ENCODE peak calls at places on chromosomes 6 and 20, in four cellular contexts. E is neural progenitor cell, L is testis, C is BJ. Z is an unnamed sample.

GRCh38 chr6:166156942-166157341 is 10.7 kb downstream of the TBXT start:
- DNase-seq in E (peak; percentile 44), L (no peak), C (no peak), Z (peak; percentile 63)

GRCh38 chr6:133705071-133705470 is 183.8 kb upstream of the TCF21 start:
- DNase-seq in E (no peak), C (peak; percentile 79), L (no peak), Z (no peak)

GRCh38 chr6:53310751-53311585 is 37.8 kb downstream of the ELOVL5 start:
- DNase-seq in E (no peak), L (no peak), C (no peak), Z (no peak)

GRCh38 chr6:10583509-10583908 is 62.4 kb downstream of the GCNT2 start:
- DNase-seq in C (no peak), L (no peak), E (peak; percentile 45), Z (no peak)

GRCh38 chr6:65706436-65706835 is 590 bp downstream of the EYS start:
- DNase-seq in C (no peak), E (no peak), L (no peak), Z (no peak)

GRCh38 chr6:115591973-115592486 is 468.7 kb downstream of the FRK start:
- DNase-seq in E (no peak), L (no peak), C (no peak), Z (no peak)

GRCh38 chr6:148682252-148682651 is 64.6 kb upstream of the UST start:
- DNase-seq in L (no peak), E (no peak), C (no peak), Z (peak; percentile 0)

GRCh38 chr20:571754-572331 is 28.3 kb upstream of the CSNK2A1 start:
- DNase-seq in C (no peak), L (peak; percentile 33), E (peak; percentile 65), Z (peak; percentile 81)

GRCh38 chr20:19427913-19428800 is 215.7 kb downstream of the SLC24A3 start:
- DNase-seq in E (no peak), L (no peak), C (no peak), Z (no peak)

DNA sequence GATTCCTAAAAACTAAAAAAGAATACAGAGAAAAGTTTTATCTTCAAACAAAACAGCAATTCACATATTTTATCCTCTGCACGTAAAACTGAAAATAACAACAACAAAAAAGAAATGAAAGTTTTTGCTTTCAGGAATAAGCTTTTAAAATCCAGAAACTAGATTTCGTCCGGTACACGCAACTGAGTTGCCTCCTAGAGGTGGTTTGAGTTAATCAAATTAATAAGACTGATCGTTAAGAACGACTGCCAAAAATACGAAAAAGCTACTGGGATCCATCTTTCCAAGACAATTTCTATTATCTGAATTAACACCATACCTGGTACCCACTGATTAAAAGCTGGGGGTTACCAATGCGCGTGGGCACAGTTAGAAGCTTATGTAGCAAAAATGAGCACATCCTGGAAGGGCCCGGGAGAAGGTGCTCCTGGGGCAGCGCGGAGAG is 679 bp downstream of the PDCD2 start:
- DNase-seq in E (no peak), C (no peak), L (no peak), Z (no peak)
- H3K4me3 ChIP-seq in E (peak overlapping the region; percentile 91), C (peak overlapping the region; percentile 97), L (peak overlapping the region; percentile 80), Z (peak overlapping the region; percentile 94)

GRCh38 chr6:125924169-125924568 is 32.4 kb upstream of the HINT3 start:
- DNase-seq in L (no peak), C (no peak), E (no peak), Z (no peak)

GRCh38 chr6:125922322-125922860 is 34.2 kb upstream of the HINT3 start:
- DNase-seq in L (no peak), C (no peak), E (no peak), Z (no peak)

GRCh38 chr6:125924697-125925358 is 31.7 kb upstream of the HINT3 start:
- DNase-seq in C (no peak), L (no peak), E (no peak), Z (no peak)

GRCh38 chr6:125926711-125927110 is 29.9 kb upstream of the HINT3 start:
- DNase-seq in L (no peak), E (no peak), C (no peak), Z (no peak)

DNA sequence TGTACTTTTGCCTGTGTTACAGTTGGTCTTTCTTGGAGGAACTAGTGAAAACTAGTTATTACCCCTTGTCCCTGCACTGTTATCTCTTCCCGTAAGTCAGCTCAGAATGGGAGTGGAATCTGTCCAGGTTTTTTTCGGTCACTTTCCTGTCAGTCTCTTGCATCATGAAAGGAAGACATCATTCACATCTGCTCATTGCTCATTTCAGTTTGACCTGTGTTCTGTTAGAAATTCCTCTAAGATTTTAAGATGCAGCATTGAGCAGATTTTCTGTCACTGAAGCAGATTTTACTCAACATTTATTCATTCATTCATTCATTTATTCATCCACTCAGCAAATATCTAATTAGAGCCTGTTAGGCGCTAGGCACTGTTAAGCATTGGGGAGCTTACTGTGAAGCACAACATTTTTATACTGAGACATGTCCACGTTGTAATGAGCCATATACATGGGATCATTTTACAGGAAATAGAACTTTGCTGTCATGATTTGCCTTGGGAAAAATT is 33.1 kb upstream of the HINT3 start:
- DNase-seq in L (no peak), C (no peak), E (no peak), Z (no peak)
- H3K36me3 ChIP-seq in L (no peaks in the 10 kb centered on the region), C (peaks cover 7% of the 10 kb centered on the region), E (no peaks in the 10 kb centered on the region), Z (no peaks in the 10 kb centered on the region)

DNA sequence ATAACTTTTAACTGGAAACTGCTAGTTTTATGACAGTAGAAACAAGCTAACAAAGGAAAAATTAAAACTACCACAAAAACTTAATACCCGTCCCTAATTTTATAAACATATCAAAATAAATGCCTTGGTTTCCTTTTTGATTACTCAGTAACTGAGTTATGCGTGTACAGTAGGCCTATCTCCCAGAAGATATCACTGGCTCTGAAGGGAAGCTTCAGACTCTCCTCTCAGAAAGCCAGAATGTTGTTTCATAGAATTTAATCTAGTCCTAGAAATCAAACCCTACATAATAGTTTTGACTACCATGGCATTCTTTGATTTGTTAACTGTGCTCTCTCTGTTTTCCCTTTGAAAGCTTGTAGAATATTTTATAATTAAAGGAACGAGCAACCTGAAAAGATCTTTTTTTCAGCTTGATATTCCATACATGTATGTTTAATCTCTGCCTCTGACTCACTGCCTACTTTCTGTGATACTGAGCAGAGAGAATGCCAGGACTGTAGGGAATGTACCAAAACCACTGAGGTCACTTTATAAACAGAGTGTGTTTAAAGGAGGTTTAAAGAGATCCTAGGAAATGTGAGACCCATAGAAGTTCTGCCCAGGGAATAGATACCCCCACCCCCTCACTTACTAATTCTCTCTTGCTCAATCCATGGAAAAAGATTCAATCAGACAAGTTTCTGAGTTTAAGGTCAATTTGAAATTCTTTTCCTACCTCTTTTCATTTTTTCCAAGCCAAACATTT is 311.5 kb downstream of the HDGFL1 start:
- DNase-seq in E (no peak), C (peak; percentile 89), L (no peak), Z (no peak)
- H3K4me3 ChIP-seq in E (no peak overlapping the region), C (no peak overlapping the region), L (no peak overlapping the region), Z (no peak overlapping the region)

DNA sequence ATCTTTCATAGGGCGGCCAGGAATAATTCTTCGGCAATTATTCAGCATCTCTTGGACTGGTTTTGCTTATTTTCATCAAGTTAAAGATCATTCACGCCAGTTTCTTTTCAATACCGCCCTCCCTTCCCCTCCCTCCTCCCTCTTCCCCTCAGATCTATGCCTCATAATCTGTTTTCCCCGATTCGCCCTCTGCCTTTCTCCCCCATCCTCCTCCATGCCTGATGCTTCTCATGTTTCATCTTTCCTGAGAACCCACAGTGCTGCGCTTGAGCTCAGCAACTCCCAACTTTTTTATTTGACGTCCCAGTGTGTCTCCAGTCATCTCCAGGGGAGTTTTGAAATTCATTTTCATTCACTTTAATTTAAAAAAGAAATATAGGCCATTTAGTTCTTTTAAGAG is 142.8 kb downstream of the PTPRT start:
- DNase-seq in C (no peak), L (no peak), E (no peak), Z (no peak)
- H3K36me3 ChIP-seq in C (no peaks in the 10 kb centered on the region), L (no peaks in the 10 kb centered on the region), E (no peaks in the 10 kb centered on the region), Z (no peaks in the 10 kb centered on the region)

GRCh38 chr20:11745160-11745559 is 172.5 kb upstream of the BTBD3 start:
- DNase-seq in L (no peak), E (no peak), C (no peak), Z (no peak)
- H3K4me3 ChIP-seq in L (no peak overlapping the region), E (no peak overlapping the region), C (no peak overlapping the region), Z (no peak overlapping the region)

GRCh38 chr6:28274888-28275287 is 6.5 kb upstream of the PGBD1 start:
- DNase-seq in L (no peak), E (no peak), C (no peak), Z (no peak)
- H3K36me3 ChIP-seq in L (no peaks in the 10 kb centered on the region), E (peaks cover 9% of the 10 kb centered on the region), C (peaks cover 17% of the 10 kb centered on the region), Z (peaks cover 7% of the 10 kb centered on the region)

GRCh38 chr6:35494161-35494563 is 2.7 kb downstream of the TEAD3 start:
- DNase-seq in C (no peak), L (no peak), E (peak; percentile 30), Z (peak; percentile 74)

GRCh38 chr6:35495258-35496035 is 1.4 kb downstream of the TEAD3 start:
- DNase-seq in C (no peak), E (no peak), L (no peak), Z (no peak)

GRCh38 chr6:35496851-35497570 is at the start of gene TEAD3:
- DNase-seq in E (peak; percentile 96), L (peak; percentile 43), C (no peak), Z (peak; percentile 100)

GRCh38 chr6:35497571-35498406 is 910 bp upstream of the TEAD3 start:
- DNase-seq in L (peak; percentile 54), C (peak; percentile 39), E (peak; percentile 67), Z (peak; percentile 91)

GRCh38 chr6:35496036-35496850 is 636 bp downstream of the TEAD3 start:
- DNase-seq in C (no peak), L (no peak), E (peak; percentile 77), Z (peak; percentile 82)
- H3K4me3 ChIP-seq in C (peak overlapping the region; percentile 72), L (peak overlapping the region; percentile 91), E (peak overlapping the region; percentile 80), Z (peak overlapping the region; percentile 63)

Z was measured in H7.